ENCODE peak calls at places on chromosomes 1 and 21, in eight cellular contexts. B is esophagus squamous epithelium, I is ascending aorta, S is type B pancreatic cell, P is dorsolateral prefrontal cortex, X is astrocyte of the spinal cord, K is mammary epithelial cell, D is endothelial cell. L is an unnamed sample.
A peak's percentile ranks its signal among the peaks of the same experiment; 100 is the strongest.

GRCh38 chr1:77039739-77040138 is 172.5 kb downstream of the ST6GALNAC5 start:
- DNase-seq in B (no peak), I (no peak), S (no peak), P (no peak), X (peak; percentile 97), K (peak; percentile 95), D (no peak), L (no peak)

GRCh38 chr1:95642035-95642434 is 408.0 kb downstream of the RWDD3 start:
- DNase-seq in B (no peak), I (no peak), S (no peak), P (no peak), X (no peak), K (no peak), D (no peak), L (no peak)

GRCh38 chr1:154006136-154006535 is 15.6 kb downstream of the RPS27 start:
- DNase-seq in B (no peak), I (no peak), S (no peak), P (no peak), X (peak; percentile 78), K (no peak), D (no peak), L (no peak)

GRCh38 chr1:235999259-235999925 is 65.5 kb downstream of the NID1 start:
- DNase-seq in B (no peak), I (peak; percentile 46), S (no peak), P (no peak), X (peak; percentile 94), K (peak; percentile 97), D (no peak), L (no peak)

GRCh38 chr21:14057313-14057712 is 153.4 kb downstream of the LIPI start:
- DNase-seq in B (no peak), I (no peak), S (no peak), P (no peak), X (no peak), K (no peak), D (no peak), L (no peak)

GRCh38 chr21:40404319-40404906 is 442.5 kb downstream of the DSCAM start:
- DNase-seq in B (no peak), I (no peak), S (no peak), P (no peak), X (peak; percentile 3), K (no peak), D (no peak), L (no peak)

GRCh38 chr1:91075233-91076135 is 53.6 kb upstream of the ZNF644 start:
- DNase-seq in B (no peak), I (no peak), S (no peak), P (no peak), X (no peak), K (no peak), D (no peak), L (no peak)

GRCh38 chr1:25065246-25066238 is 135.5 kb upstream of the RUNX3 start:
- DNase-seq in B (no peak), I (no peak), S (no peak), P (no peak), X (peak; percentile 32), K (no peak), D (no peak), L (peak; percentile 24)

GRCh38 chr1:173871500-173871899 is 3.3 kb downstream of the ZBTB37 start:
- DNase-seq in B (no peak), I (no peak), S (no peak), P (no peak), X (no peak), K (no peak), D (no peak), L (no peak)

GRCh38 chr1:204283711-204284651 is 70.2 kb upstream of the GOLT1A start:
- DNase-seq in B (no peak), I (no peak), S (no peak), P (no peak), X (no peak), K (no peak), D (no peak), L (peak; percentile 25)

GRCh38 chr1:152001631-152002584 is 8.2 kb upstream of the S100A10 start:
- DNase-seq in B (peak; percentile 21), I (peak; percentile 94), S (peak; percentile 83), P (peak; percentile 53), X (peak; percentile 97), K (peak; percentile 100), D (peak; percentile 89), L (peak; percentile 92)

GRCh38 chr1:47703981-47704596 is 266.2 kb downstream of the FOXD2 start:
- DNase-seq in B (no peak), I (no peak), S (no peak), P (no peak), X (peak; percentile 45), K (peak; percentile 39), D (no peak), L (no peak)
- TF ChIP-seq CTCF in B (no peak), I (peak; percentile 58), S (peak; percentile 51), P (no peak), X (peak; percentile 30), K (no peak), D (no peak), L (no peak)

GRCh38 chr1:213179784-213180183 is 128.7 kb downstream of the RPS6KC1 start:
- DNase-seq in B (no peak), I (no peak), S (no peak), P (no peak), X (no peak), K (no peak), D (no peak), L (no peak)
- TF ChIP-seq CTCF in B (no peak), I (no peak), S (no peak), P (no peak), X (peak; percentile 7), K (no peak), D (no peak), L (no peak)

GRCh38 chr1:28436211-28436769 is 66.8 kb downstream of the PHACTR4 start:
- DNase-seq in B (no peak), I (no peak), S (no peak), P (no peak), X (no peak), K (no peak), D (no peak), L (no peak)
- TF ChIP-seq CTCF in B (no peak), I (no peak), S (no peak), P (no peak), X (no peak), K (peak; percentile 16), D (no peak), L (no peak)

GRCh38 chr1:52632732-52633290 is at the start of gene SHISAL2A:
- DNase-seq in B (no peak), I (no peak), S (peak; percentile 73), P (no peak), X (no peak), K (no peak), D (peak; percentile 55), L (peak; percentile 56)
- TF ChIP-seq CTCF in B (no peak), I (no peak), S (no peak), P (no peak), X (no peak), K (no peak), D (no peak), L (no peak)

GRCh38 chr1:87325982-87326738 is 2.5 kb upstream of the LMO4 start:
- DNase-seq in B (no peak), I (no peak), S (no peak), P (peak; percentile 62), X (peak; percentile 60), K (peak; percentile 43), D (peak; percentile 56), L (no peak)
- TF ChIP-seq CTCF in B (peak; percentile 71), I (peak; percentile 82), S (peak; percentile 90), P (peak; percentile 84), X (peak; percentile 74), K (peak; percentile 77), D (peak; percentile 89), L (peak; percentile 85)

DNA sequence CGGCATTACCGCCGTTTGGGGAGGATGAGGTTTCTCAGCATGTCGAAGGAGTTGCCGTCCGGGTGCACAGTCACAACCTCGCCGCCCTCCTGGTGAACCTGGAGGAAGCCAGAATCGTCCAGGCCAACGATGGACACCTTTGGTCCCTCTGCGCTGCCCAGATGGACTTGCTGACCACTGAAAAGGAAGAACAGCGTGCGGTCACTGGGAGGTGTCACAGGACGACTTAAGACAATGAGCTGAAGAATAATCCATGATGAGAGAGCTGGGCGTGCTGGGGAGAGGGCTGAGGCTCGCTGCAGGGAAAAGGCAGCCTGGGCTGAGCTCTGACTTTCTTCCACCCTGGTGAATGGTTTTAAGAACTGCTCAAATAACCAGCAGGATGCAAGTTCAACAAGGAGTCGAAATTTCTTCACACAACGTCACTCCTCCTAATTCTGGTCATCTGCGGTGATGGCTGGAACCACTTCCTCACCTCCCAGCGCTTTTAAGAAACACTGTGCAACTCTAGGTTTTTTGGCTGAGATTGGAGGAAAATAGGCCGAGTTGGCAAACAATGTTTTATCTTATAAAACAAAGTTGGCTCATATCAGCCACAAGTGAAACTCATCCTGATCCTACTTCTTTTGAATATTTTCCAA is 55.4 kb downstream of the SIM2 start:
- DNase-seq in B (no peak), I (no peak), S (no peak), P (no peak), X (peak; percentile 79), K (no peak), D (no peak), L (no peak)
- TF ChIP-seq CTCF in B (no peak), I (no peak), S (no peak), P (no peak), X (peak; percentile 3), K (no peak), D (no peak), L (no peak)

GRCh38 chr1:33014464-33015170 is 22.1 kb downstream of the AK2 start:
- DNase-seq in B (no peak), I (no peak), S (no peak), P (no peak), X (no peak), K (no peak), D (no peak), L (peak; percentile 24)
- TF ChIP-seq CTCF in B (no peak), I (no peak), S (no peak), P (no peak), X (no peak), K (no peak), D (no peak), L (no peak)

GRCh38 chr1:54305906-54306514 is 100.2 kb downstream of the SSBP3 start:
- DNase-seq in B (no peak), I (no peak), S (no peak), P (no peak), X (no peak), K (no peak), D (no peak), L (no peak)
- TF ChIP-seq CTCF in B (no peak), I (no peak), S (no peak), P (no peak), X (no peak), K (no peak), D (no peak), L (no peak)

DNA sequence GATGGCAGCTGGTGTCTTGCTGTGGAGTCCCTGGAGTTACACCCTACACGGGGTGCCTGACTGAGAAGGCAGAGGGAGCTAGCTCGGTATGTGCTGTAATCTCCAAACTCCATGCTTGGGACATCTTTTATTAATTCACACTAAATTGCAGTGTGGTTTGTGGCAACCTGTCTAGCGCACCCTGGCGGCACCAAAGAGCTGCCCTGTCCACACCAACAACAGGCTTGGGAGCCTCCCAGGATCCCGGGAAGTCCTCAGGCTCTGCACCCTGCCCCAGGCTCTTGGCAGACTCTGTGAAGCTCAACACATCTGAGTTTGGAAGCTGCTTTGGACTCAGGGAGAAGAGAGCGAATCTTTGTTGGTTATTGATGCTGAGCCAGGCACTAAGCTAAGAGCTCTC is 138.9 kb downstream of the IGSF21 start:
- DNase-seq in B (no peak), I (no peak), S (no peak), P (no peak), X (no peak), K (no peak), D (no peak), L (no peak)
- TF ChIP-seq CTCF in B (no peak), I (no peak), S (no peak), P (no peak), X (no peak), K (no peak), D (no peak), L (no peak)

L was measured in glutamatergic neuron.